ENCODE peak calls at places on chromosomes 12 and 14, in four cellular contexts. A, N, H and V are unnamed samples.

GRCh38 chr12:32761716-32762115 is 6.0 kb upstream of the YARS2 start:
- DNase-seq in A (no peak), H (no peak), N (no peak), V (no peak)

GRCh38 chr14:75610839-75611238 is 32.4 kb downstream of the FLVCR2 start:
- DNase-seq in N (no peak), H (no peak), A (no peak), V (no peak)

GRCh38 chr12:2453807-2454177 is 341.0 kb upstream of the FKBP4 start:
- DNase-seq in H (no peak), N (no peak), A (no peak), V (no peak)

GRCh38 chr12:120903382-120903817 is 758 bp downstream of the SPPL3 start:
- DNase-seq in H (peak), N (no peak), A (no peak), V (peak)

GRCh38 chr14:35747379-35747778 is 61.7 kb downstream of the RALGAPA1 start:
- DNase-seq in A (no peak), N (no peak), H (no peak), V (peak)

GRCh38 chr14:92514844-92515509 is 1.4 kb downstream of the RIN3 start:
- DNase-seq in N (no peak), H (no peak), A (no peak), V (no peak)

GRCh38 chr14:44820230-44820964 is 141.3 kb downstream of the KLHL28 start:
- DNase-seq in N (no peak), H (no peak), A (no peak), V (no peak)

GRCh38 chr12:70535896-70536374 is 101.3 kb downstream of the PTPRB start:
- DNase-seq in N (no peak), H (no peak), A (no peak), V (no peak)

GRCh38 chr12:71237128-71237527 is 79.3 kb upstream of the TSPAN8 start:
- DNase-seq in H (no peak), A (no peak), N (no peak), V (no peak)

GRCh38 chr12:51749201-51749985 is 99.1 kb downstream of the FIGNL2 start:
- DNase-seq in A (no peak), N (no peak), H (no peak), V (no peak)

GRCh38 chr14:76768201-76768656 is 7.0 kb downstream of the VASH1 start:
- DNase-seq in H (peak), A (no peak), N (no peak), V (no peak)

GRCh38 chr12:3491938-3492867 is 1.2 kb downstream of the PRMT8 start:
- DNase-seq in A (peak), N (peak), H (no peak), V (peak)

GRCh38 chr14:50740858-50741257 is 72.8 kb upstream of the SAV1 start:
- DNase-seq in A (no peak), H (no peak), N (no peak), V (no peak)

GRCh38 chr12:127943481-127944210 is 323.3 kb upstream of the TMEM132C start:
- DNase-seq in H (no peak), A (no peak), N (no peak), V (no peak)

GRCh38 chr14:91888641-91889476 is 21.5 kb upstream of the TC2N start:
- DNase-seq in A (no peak), H (no peak), N (no peak), V (no peak)

GRCh38 chr12:42124764-42125371 is 19.8 kb downstream of the GXYLT1 start:
- DNase-seq in N (no peak), H (no peak), A (no peak), V (no peak)

GRCh38 chr14:49512147-49512551 is 74.0 kb downstream of the RPS29 start:
- DNase-seq in H (no peak), A (no peak), N (peak), V (no peak)

GRCh38 chr14:96260341-96260821 is 4.4 kb downstream of the BDKRB1 start:
- DNase-seq in H (no peak), A (no peak), N (peak), V (no peak)

GRCh38 chr12:112121780-112122565 is 3.4 kb upstream of the TRAFD1 start:
- DNase-seq in N (peak), A (no peak), H (no peak), V (peak)

GRCh38 chr12:14845350-14845750 is 2.0 kb upstream of the ART4 start:
- DNase-seq in H (peak), A (peak), N (no peak), V (peak)

GRCh38 chr12:27822076-27822712 is 42.2 kb upstream of the MANSC4 start:
- DNase-seq in H (peak), A (no peak), N (peak), V (no peak)

GRCh38 chr14:51883232-51883631 is 22.8 kb downstream of the GNG2 start:
- DNase-seq in A (no peak), N (no peak), H (no peak), V (no peak)

GRCh38 chr14:67738740-67739504 is 37.2 kb downstream of the RDH12 start:
- DNase-seq in N (peak), A (no peak), H (no peak), V (no peak)

GRCh38 chr12:54658306-54659264 is 10.4 kb upstream of the DCD start:
- DNase-seq in H (peak), A (peak), N (no peak), V (no peak)

GRCh38 chr12:96094201-96094600 is 58.8 kb upstream of the LTA4H start:
- DNase-seq in N (no peak), A (peak), H (no peak), V (no peak)

GRCh38 chr14:42703501-42703900 is 1096.8 kb downstream of the LRFN5 start:
- DNase-seq in N (no peak), A (no peak), H (no peak), V (no peak)

GRCh38 chr14:55864890-55865655 is 253.1 kb upstream of the PELI2 start:
- DNase-seq in N (no peak), A (no peak), H (no peak), V (no peak)

GRCh38 chr14:24556756-24557155 is 19.3 kb downstream of the CTSG start:
- DNase-seq in H (no peak), N (no peak), A (no peak), V (no peak)

GRCh38 chr12:121124402-121125109 is 8.1 kb upstream of the P2RX7 start:
- DNase-seq in A (no peak), N (peak), H (no peak), V (no peak)